ENCODE peak calls at places on chromosomes 4 and X, in ten cellular contexts. W is left lung; P is brain microvascular endothelial cell; F is lower lobe of right lung; T is lung; G is GM12878; R is AG04450; S is mammary epithelial cell; Q is BJ; Z is CD8-positive, alpha-beta T cell. K is an unnamed sample.

GRCh38 chrX:149570668-149571067 is 16.6 kb downstream of the MAGEA9B start:
- DNase-seq in W (no peak), P (peak; percentile 21), F (no peak), T (no peak), G (no peak), R (peak; percentile 37), S (peak; percentile 85), Q (peak; percentile 15), Z (no peak), K (peak; percentile 85)

GRCh38 chrX:39681885-39682284 is 415.9 kb downstream of the BCOR start:
- DNase-seq in W (no peak), P (no peak), F (no peak), T (no peak), G (no peak), R (no peak), S (no peak), Q (no peak), Z (no peak), K (no peak)

GRCh38 chrX:40943093-40943641 is 142.1 kb upstream of the USP9X start:
- DNase-seq in W (no peak), P (no peak), F (no peak), T (no peak), G (no peak), R (no peak), S (no peak), Q (no peak), Z (no peak), K (no peak)

GRCh38 chrX:152904151-152905080 is 6.5 kb downstream of the ZNF185 start:
- DNase-seq in W (no peak), P (peak; percentile 51), F (no peak), T (no peak), G (no peak), R (no peak), S (peak; percentile 17), Q (no peak), Z (peak; percentile 7), K (peak; percentile 65)

GRCh38 chr4:104616401-104616820 is 121.7 kb upstream of the CXXC4 start:
- DNase-seq in W (no peak), P (no peak), F (no peak), T (no peak), G (no peak), R (no peak), S (no peak), Q (no peak), Z (no peak), K (no peak)

GRCh38 chr4:109378076-109378475 is 55.5 kb upstream of the SEC24B start:
- DNase-seq in W (no peak), P (no peak), F (no peak), T (no peak), G (no peak), R (no peak), S (no peak), Q (no peak), Z (no peak), K (no peak)

GRCh38 chr4:26071688-26072087 is 157.7 kb downstream of the SMIM20 start:
- DNase-seq in W (no peak), P (no peak), F (no peak), T (no peak), G (no peak), R (no peak), S (no peak), Q (no peak), Z (no peak), K (no peak)

GRCh38 chr4:67327245-67327860 is 217.9 kb downstream of the CENPC start:
- DNase-seq in W (no peak), P (peak; percentile 49), F (no peak), T (peak; percentile 46), G (peak; percentile 9), R (peak; percentile 6), S (peak; percentile 37), Q (no peak), Z (peak; percentile 15), K (peak; percentile 54)

GRCh38 chr4:17552427-17552826 is 24.6 kb upstream of the LAP3 start:
- DNase-seq in W (no peak), P (no peak), F (no peak), T (no peak), G (no peak), R (no peak), S (no peak), Q (no peak), Z (no peak), K (no peak)

GRCh38 chr4:3115637-3116300 is 41.3 kb downstream of the HTT start:
- DNase-seq in W (no peak), P (no peak), F (no peak), T (no peak), G (no peak), R (no peak), S (no peak), Q (no peak), Z (no peak), K (no peak)
- TF ChIP-seq CTCF in W (no peak), P (no peak), F (no peak), T (no peak), G (no peak), R (no peak), S (no peak), Q (no peak), Z (no peak), K (no peak)

GRCh38 chr4:6324461-6324998 is 54.9 kb downstream of the WFS1 start:
- DNase-seq in W (no peak), P (no peak), F (no peak), T (no peak), G (no peak), R (no peak), S (no peak), Q (no peak), Z (no peak), K (no peak)

GRCh38 chr4:6324999-6325790 is 55.5 kb downstream of the WFS1 start:
- DNase-seq in W (peak; percentile 82), P (no peak), F (peak; percentile 77), T (peak; percentile 64), G (no peak), R (no peak), S (peak; percentile 23), Q (no peak), Z (no peak), K (peak; percentile 41)

GRCh38 chr4:6321361-6321760 is 51.7 kb downstream of the WFS1 start:
- DNase-seq in W (no peak), P (no peak), F (no peak), T (no peak), G (no peak), R (no peak), S (no peak), Q (no peak), Z (no peak), K (no peak)

GRCh38 chr4:6322067-6322760 is 52.6 kb downstream of the WFS1 start:
- DNase-seq in W (no peak), P (no peak), F (no peak), T (no peak), G (no peak), R (no peak), S (no peak), Q (no peak), Z (no peak), K (no peak)

GRCh38 chr4:6322761-6323566 is 53.3 kb downstream of the WFS1 start:
- DNase-seq in W (peak; percentile 61), P (no peak), F (no peak), T (no peak), G (peak; percentile 23), R (no peak), S (no peak), Q (no peak), Z (no peak), K (no peak)
- H3K27me3 ChIP-seq in W (no peaks in the 10 kb centered on the region), P (no peaks in the 10 kb centered on the region), F (peaks cover 3% of the 10 kb centered on the region), T (no peaks in the 10 kb centered on the region), G (peaks cover 2% of the 10 kb centered on the region), R (peaks cover 24% of the 10 kb centered on the region), S (no peaks in the 10 kb centered on the region), Q (peaks cover 3% of the 10 kb centered on the region), Z (no peaks in the 10 kb centered on the region), K (no peaks in the 10 kb centered on the region)

GRCh38 chr4:95362906-95363578 is 185.7 kb downstream of the UNC5C start:
- DNase-seq in W (no peak), P (peak; percentile 6), F (no peak), T (no peak), G (no peak), R (no peak), S (peak; percentile 1), Q (no peak), Z (no peak), K (no peak)
- TF ChIP-seq CTCF in W (no peak), P (no peak), F (no peak), T (no peak), G (no peak), R (peak; percentile 22), S (no peak), Q (no peak), Z (no peak), K (no peak)

GRCh38 chrX:17738002-17738713 is 865 bp downstream of the SCML1 start:
- DNase-seq in W (peak; percentile 61), P (peak; percentile 4), F (peak; percentile 56), T (peak; percentile 43), G (no peak), R (no peak), S (peak; percentile 51), Q (no peak), Z (peak; percentile 2), K (peak; percentile 24)

GRCh38 chrX:17735396-17735795 is 1.9 kb upstream of the SCML1 start:
- DNase-seq in W (no peak), P (no peak), F (no peak), T (no peak), G (no peak), R (no peak), S (no peak), Q (no peak), Z (no peak), K (no peak)

GRCh38 chrX:17736478-17736855 is 826 bp upstream of the SCML1 start:
- DNase-seq in W (no peak), P (no peak), F (no peak), T (no peak), G (no peak), R (no peak), S (no peak), Q (no peak), Z (no peak), K (peak; percentile 12)

GRCh38 chrX:17737707-17738001 is 361 bp downstream of the SCML1 start:
- DNase-seq in W (no peak), P (no peak), F (no peak), T (no peak), G (no peak), R (no peak), S (no peak), Q (no peak), Z (peak; percentile 6), K (no peak)

GRCh38 chrX:17736856-17737706 is at the start of gene SCML1:
- DNase-seq in W (peak; percentile 94), P (peak; percentile 97), F (peak; percentile 98), T (peak; percentile 96), G (peak; percentile 71), R (peak; percentile 94), S (peak; percentile 92), Q (peak; percentile 88), Z (peak; percentile 81), K (peak; percentile 89)
- H3K27me3 ChIP-seq in W (peaks cover 4% of the 10 kb centered on the region), P (no peaks in the 10 kb centered on the region), F (no peaks in the 10 kb centered on the region), T (peaks cover 3% of the 10 kb centered on the region), G (no peaks in the 10 kb centered on the region), R (no peaks in the 10 kb centered on the region), S (no peaks in the 10 kb centered on the region), Q (no peaks in the 10 kb centered on the region), Z (no peaks in the 10 kb centered on the region), K (no peaks in the 10 kb centered on the region)

GRCh38 chr4:42568610-42569207 is 88.2 kb downstream of the ATP8A1 start:
- DNase-seq in W (no peak), P (peak; percentile 69), F (no peak), T (peak; percentile 70), G (peak; percentile 25), R (peak; percentile 20), S (peak; percentile 34), Q (peak; percentile 2), Z (peak; percentile 46), K (peak; percentile 66)
- TF ChIP-seq CTCF in W (peak; percentile 67), P (peak; percentile 78), F (peak; percentile 79), T (peak; percentile 56), G (peak; percentile 65), R (peak; percentile 75), S (peak; percentile 52), Q (peak; percentile 72), Z (peak; percentile 86), K (peak; percentile 75)

K was measured in bronchial epithelial cell.